ENCODE peak calls at places on chromosomes 3 and 15, in nine cellular contexts. Z is endothelial cell; X is Daoy; B is cardiac muscle cell; U is T-helper 17 cell; G is EH; I is stimulated activated naive CD8-positive, alpha-beta T cell treated with anti-CD3 and anti-CD28 coated beads, Interleukin-15, amount 100 ng/mL, for 72 hours; J is NAMALWA; E is uterus. N is an unnamed sample.

GRCh38 chr3:183428140-183429023 is at the start of gene MCF2L2:
- DNase-seq in Z (peak), X (peak), B (peak), U (peak), G (peak), I (peak), J (peak), E (peak), N (peak)

GRCh38 chr3:117165611-117166051 is 456.1 kb downstream of the TUSC7 start:
- DNase-seq in Z (no peak), X (no peak), B (no peak), U (no peak), G (peak), I (no peak), J (no peak), E (no peak), N (no peak)

GRCh38 chr3:69444980-69445379 is 59.1 kb upstream of the FRMD4B start:
- DNase-seq in Z (no peak), X (no peak), B (no peak), U (no peak), G (peak), I (no peak), J (no peak), E (no peak), N (no peak)

GRCh38 chr3:185489462-185489861 is 9.4 kb downstream of the TMEM41A start:
- DNase-seq in Z (no peak), X (no peak), B (no peak), U (no peak), G (no peak), I (no peak), J (no peak), E (no peak), N (no peak)

GRCh38 chr3:61449327-61450040 is 111.9 kb upstream of the PTPRG start:
- DNase-seq in Z (no peak), X (no peak), B (no peak), U (no peak), G (no peak), I (no peak), J (no peak), E (no peak), N (no peak)

GRCh38 chr3:69433016-69433937 is 47.4 kb upstream of the FRMD4B start:
- DNase-seq in Z (no peak), X (no peak), B (peak), U (no peak), G (no peak), I (peak), J (no peak), E (no peak), N (no peak)

GRCh38 chr3:149971403-149972075 is 844 bp upstream of the PFN2 start:
- DNase-seq in Z (no peak), X (peak), B (no peak), U (peak), G (peak), I (peak), J (peak), E (no peak), N (peak)

GRCh38 chr3:186979837-186980236 is 49.5 kb downstream of the ST6GAL1 start:
- DNase-seq in Z (no peak), X (peak), B (no peak), U (no peak), G (peak), I (no peak), J (no peak), E (no peak), N (no peak)

GRCh38 chr15:91468861-91469260 is 368.8 kb downstream of the SV2B start:
- DNase-seq in Z (no peak), X (no peak), B (no peak), U (no peak), G (no peak), I (peak), J (no peak), E (no peak), N (no peak)

GRCh38 chr3:102229062-102229655 is 205.7 kb upstream of the ZPLD1 start:
- DNase-seq in Z (peak), X (peak), B (peak), U (peak), G (peak), I (peak), J (peak), E (peak), N (peak)

GRCh38 chr3:12463686-12464085 is 20.6 kb upstream of the TSEN2 start:
- DNase-seq in Z (no peak), X (no peak), B (no peak), U (no peak), G (no peak), I (no peak), J (no peak), E (no peak), N (no peak)

GRCh38 chr3:21729888-21730459 is 21.0 kb downstream of the ZNF385D start:
- DNase-seq in Z (no peak), X (no peak), B (peak), U (no peak), G (peak), I (no peak), J (no peak), E (no peak), N (no peak)

GRCh38 chr15:69093127-69093526 is 67.3 kb upstream of the GLCE start:
- DNase-seq in Z (no peak), X (peak), B (peak), U (no peak), G (peak), I (no peak), J (no peak), E (no peak), N (no peak)

GRCh38 chr3:4776980-4777581 is 202.2 kb upstream of the BHLHE40 start:
- DNase-seq in Z (no peak), X (no peak), B (peak), U (no peak), G (peak), I (peak), J (no peak), E (no peak), N (peak)

GRCh38 chr3:105274958-105275357 is 91.8 kb upstream of the ALCAM start:
- DNase-seq in Z (no peak), X (peak), B (peak), U (no peak), G (peak), I (no peak), J (no peak), E (no peak), N (no peak)

GRCh38 chr3:64489361-64490044 is 198.3 kb downstream of the ADAMTS9 start:
- DNase-seq in Z (peak), X (peak), B (peak), U (no peak), G (no peak), I (no peak), J (no peak), E (peak), N (no peak)

GRCh38 chr3:173380681-173381080 is 16.9 kb upstream of the NLGN1 start:
- DNase-seq in Z (no peak), X (no peak), B (no peak), U (no peak), G (no peak), I (no peak), J (no peak), E (no peak), N (no peak)